ENCODE peak calls at places on chromosome 18, in seven cellular contexts. D, G, Q, A, T, V and J are unnamed samples.

GRCh38 chr18:78527984-78528383 is 451.6 kb upstream of the SALL3 start:
- DNase-seq in D (no peak), G (no peak), Q (no peak), A (no peak), T (no peak), V (no peak), J (no peak)

GRCh38 chr18:3481696-3482210 is 31.8 kb downstream of the TGIF1 start:
- DNase-seq in D (no peak), G (no peak), Q (no peak), A (no peak), T (peak; percentile 50), V (no peak), J (no peak)

GRCh38 chr18:70154591-70155194 is 50.8 kb downstream of the RTTN start:
- DNase-seq in D (no peak), G (no peak), Q (no peak), A (no peak), T (no peak), V (peak; percentile 98), J (no peak)

GRCh38 chr18:5983479-5983878 is 88.2 kb upstream of the TMEM200C start:
- DNase-seq in D (no peak), G (no peak), Q (no peak), A (no peak), T (peak; percentile 55), V (no peak), J (no peak)

GRCh38 chr18:75727479-75727878 is 300.0 kb upstream of the SMIM21 start:
- DNase-seq in D (no peak), G (no peak), Q (no peak), A (peak; percentile 38), T (peak; percentile 78), V (peak; percentile 0), J (no peak)

GRCh38 chr18:63440897-63441296 is 18.6 kb upstream of the VPS4B start:
- DNase-seq in D (no peak), G (no peak), Q (no peak), A (no peak), T (no peak), V (no peak), J (no peak)

GRCh38 chr18:27785815-27786537 is 391.0 kb downstream of the CDH2 start:
- DNase-seq in D (no peak), G (no peak), Q (peak; percentile 84), A (peak; percentile 85), T (no peak), V (no peak), J (no peak)

GRCh38 chr18:68734311-68734710 is 19.4 kb upstream of the TMX3 start:
- DNase-seq in D (no peak), G (no peak), Q (no peak), A (no peak), T (no peak), V (peak; percentile 43), J (no peak)

GRCh38 chr18:30568333-30568732 is 474.2 kb downstream of the DSC3 start:
- DNase-seq in D (no peak), G (no peak), Q (no peak), A (no peak), T (no peak), V (no peak), J (no peak)

GRCh38 chr18:35203001-35203553 is 37.8 kb upstream of the ZNF397 start:
- DNase-seq in D (no peak), G (no peak), Q (no peak), A (no peak), T (no peak), V (peak; percentile 82), J (no peak)

GRCh38 chr18:48950536-48951447 is at the start of gene SMAD7:
- DNase-seq in D (no peak), G (no peak), Q (no peak), A (peak; percentile 70), T (peak; percentile 37), V (no peak), J (no peak)

GRCh38 chr18:34131008-34131407 is 93.7 kb downstream of the NOL4 start:
- DNase-seq in D (no peak), G (no peak), Q (no peak), A (peak; percentile 16), T (no peak), V (no peak), J (no peak)

GRCh38 chr18:70523035-70523797 is 234.4 kb downstream of the SOCS6 start:
- DNase-seq in D (no peak), G (no peak), Q (no peak), A (peak; percentile 95), T (no peak), V (no peak), J (no peak)

GRCh38 chr18:1052301-1052700 is 147.6 kb downstream of the ADCYAP1 start:
- DNase-seq in D (no peak), G (no peak), Q (no peak), A (no peak), T (no peak), V (no peak), J (no peak)